ENCODE peak calls at places on chromosomes 16 and 17, in eight cellular contexts. Q is upper lobe of right lung; S is adrenal gland; E is esophagus muscularis mucosa; G is A549; L is CD8-positive, alpha-beta T cell; P is transverse colon; B is pancreas. I is an unnamed sample. For H3K4me1, the result is how much of the 10 kb centered on the place peaks cover.

GRCh38 chr16:67269766-67270165 is 9.6 kb upstream of the PLEKHG4 start:
- DNase-seq in L (no peak), E (no peak), G (no peak), Q (no peak), B (no peak), P (no peak), S (no peak), I (peak)

GRCh38 chr16:4663756-4664465 is 29.5 kb upstream of the NUDT16L1 start:
- DNase-seq in B (peak), L (no peak), E (no peak), Q (peak), S (peak), P (peak), G (no peak), I (no peak)

GRCh38 chr17:40093580-40094201 is 6.7 kb downstream of the NR1D1 start:
- DNase-seq in G (no peak), S (no peak), L (no peak), B (no peak), P (no peak), Q (no peak), E (no peak), I (no peak)

GRCh38 chr17:65914784-65915342 is 277.1 kb downstream of the CEP112 start:
- DNase-seq in B (no peak), P (no peak), Q (no peak), S (no peak), E (no peak), L (no peak), G (no peak), I (no peak)

GRCh38 chr17:67272312-67273050 is 27.5 kb upstream of the HELZ start:
- DNase-seq in B (no peak), L (no peak), S (no peak), P (no peak), Q (no peak), E (no peak), G (peak), I (no peak)

GRCh38 chr16:27642753-27643152 is 92.8 kb downstream of the KATNIP start:
- DNase-seq in B (no peak), Q (no peak), E (no peak), L (no peak), P (no peak), S (no peak), G (peak), I (no peak)

GRCh38 chr17:35931794-35932419 is 1.3 kb upstream of the RDM1 start:
- DNase-seq in B (no peak), G (no peak), S (peak), L (no peak), P (no peak), E (no peak), Q (no peak), I (no peak)

GRCh38 chr17:41917192-41917591 is 1.6 kb downstream of the ACLY start:
- DNase-seq in B (no peak), G (peak), Q (no peak), S (no peak), E (no peak), P (no peak), L (no peak), I (no peak)

GRCh38 chr17:75232786-75233185 is 27.3 kb downstream of the NUP85 start:
- DNase-seq in G (no peak), L (no peak), Q (no peak), S (no peak), E (no peak), B (no peak), P (no peak), I (no peak)

GRCh38 chr17:42843358-42843934 is 934 bp upstream of the AOC2 start:
- DNase-seq in E (no peak), P (no peak), S (peak), G (peak), L (no peak), B (no peak), Q (no peak), I (no peak)

GRCh38 chr16:75541236-75541635 is 5.3 kb upstream of the CHST5 start:
- DNase-seq in B (no peak), L (no peak), P (peak), S (no peak), G (no peak), E (no peak), Q (no peak), I (no peak)

GRCh38 chr17:46082293-46082692 is 83.2 kb downstream of the STH start:
- DNase-seq in E (no peak), P (no peak), Q (no peak), B (no peak), G (no peak), S (no peak), L (no peak), I (no peak)

GRCh38 chr16:80652441-80652840 is 111.6 kb downstream of the DYNLRB2 start:
- DNase-seq in S (no peak), Q (no peak), B (no peak), L (no peak), G (no peak), P (no peak), E (no peak), I (no peak)

GRCh38 chr16:66660422-66661209 is 35.9 kb downstream of the CMTM4 start:
- DNase-seq in P (peak), Q (peak), S (peak), B (peak), E (no peak), G (peak), L (no peak), I (peak)

GRCh38 chr17:61768405-61768804 is 94.9 kb downstream of the BRIP1 start:
- DNase-seq in L (no peak), G (no peak), B (no peak), P (no peak), Q (no peak), E (no peak), S (no peak), I (no peak)

GRCh38 chr16:28218109-28218508 is 6.3 kb upstream of the XPO6 start:
- DNase-seq in P (peak), G (peak), Q (no peak), L (peak), S (peak), E (no peak), B (no peak), I (no peak)

GRCh38 chr17:75049057-75049456 is 2.0 kb downstream of the KCTD2 start:
- DNase-seq in E (no peak), Q (no peak), S (no peak), P (no peak), G (no peak), B (no peak), L (no peak), I (no peak)

GRCh38 chr16:72568502-72568901 is 396.5 kb upstream of the PMFBP1 start:
- DNase-seq in Q (no peak), G (no peak), L (no peak), E (no peak), S (no peak), B (no peak), P (no peak), I (no peak)

GRCh38 chr16:15599303-15600070 is 43.5 kb downstream of the MARF1 start:
- DNase-seq in P (no peak), L (no peak), G (no peak), Q (no peak), S (peak), B (peak), E (no peak), I (no peak)

GRCh38 chr16:67872631-67873434 is at the start of gene EDC4:
- DNase-seq in E (peak), P (peak), B (peak), G (peak), L (peak), Q (peak), S (peak), I (peak)

GRCh38 chr17:56159764-56160394 is 6.6 kb downstream of the ANKFN1 start:
- DNase-seq in L (no peak), Q (no peak), G (no peak), P (no peak), B (no peak), E (no peak), S (no peak), I (no peak)

GRCh38 chr16:87603684-87604571 is 1.6 kb downstream of the JPH3 start:
- DNase-seq in B (no peak), L (no peak), E (no peak), Q (no peak), G (no peak), P (no peak), S (no peak), I (no peak)

GRCh38 chr17:73594025-73594424 is 50.2 kb downstream of the SDK2 start:
- DNase-seq in E (no peak), P (no peak), Q (no peak), B (no peak), L (no peak), G (no peak), S (no peak), I (no peak)

DNA sequence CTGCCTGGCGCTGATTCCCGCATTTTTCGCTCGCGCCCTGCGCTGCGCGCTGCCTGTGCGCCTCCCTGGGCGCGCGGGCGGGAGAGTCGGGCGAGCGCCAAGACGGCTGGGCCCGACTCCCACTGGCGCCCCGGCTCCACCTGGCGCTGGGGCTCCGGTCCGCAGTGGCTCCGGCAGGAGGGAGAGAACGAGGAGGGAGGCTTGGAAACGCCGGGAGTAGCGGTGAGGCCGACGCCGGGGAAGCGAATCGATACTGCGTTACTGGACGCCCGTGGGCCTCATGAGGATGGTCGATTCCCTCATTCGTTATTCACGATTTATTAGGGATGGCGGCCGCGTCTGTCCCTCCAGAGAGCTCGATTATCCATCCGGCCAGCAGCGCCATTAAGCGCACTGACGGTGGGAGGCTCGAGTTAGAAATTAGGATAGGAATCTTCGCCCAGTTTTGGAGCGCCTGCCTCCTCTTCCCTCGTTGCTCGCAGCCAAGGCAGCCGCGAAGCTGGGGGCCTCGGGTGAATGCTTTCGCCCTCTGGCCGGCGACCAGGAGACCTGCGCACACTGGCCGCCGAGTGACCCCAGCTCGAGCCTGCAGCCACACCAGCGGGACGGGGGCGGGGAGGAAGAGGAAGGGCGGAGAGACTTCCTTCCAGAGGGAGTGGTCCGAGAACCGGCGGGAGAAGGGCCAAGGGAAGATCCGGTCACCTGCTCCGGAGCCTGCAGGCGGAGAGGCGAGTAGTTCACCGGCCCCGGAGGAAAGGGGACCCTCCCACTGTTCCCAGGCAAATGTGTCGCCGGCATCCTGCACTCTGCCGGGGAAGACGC is 1.3 kb upstream of the PCGF2 start:
- DNase-seq in Q (peak), L (no peak), E (peak), S (peak), G (peak), P (peak), B (peak), I (peak)
- TF ChIP-seq CTCF in Q (no peak), L (no peak), E (no peak), S (no peak), G (no peak), P (no peak), B (no peak), I (no peak)

GRCh38 chr16:6966925-6967324 is 365.7 kb upstream of the RBFOX1 start:
- DNase-seq in Q (no peak), E (no peak), S (no peak), B (no peak), L (no peak), G (no peak), P (no peak), I (no peak)

GRCh38 chr16:6969594-6969993 is 363.1 kb upstream of the RBFOX1 start:
- DNase-seq in B (no peak), Q (no peak), E (no peak), L (no peak), S (no peak), G (no peak), P (no peak), I (no peak)

GRCh38 chr16:6967796-6968195 is 364.8 kb upstream of the RBFOX1 start:
- DNase-seq in E (no peak), G (no peak), P (no peak), B (no peak), L (no peak), S (no peak), Q (no peak), I (no peak)

GRCh38 chr16:6964679-6965078 is 368.0 kb upstream of the RBFOX1 start:
- DNase-seq in S (no peak), L (no peak), G (no peak), B (no peak), P (no peak), Q (no peak), E (no peak), I (no peak)

GRCh38 chr16:6970171-6970857 is 362.3 kb upstream of the RBFOX1 start:
- DNase-seq in B (no peak), S (no peak), P (no peak), G (no peak), E (no peak), L (no peak), Q (no peak), I (no peak)
- H3K4me1 ChIP-seq in B (under half), S (under half), P (under half), G (under half), E (under half), L (under half), Q (under half), I (under half)

GRCh38 chr17:76382803-76383644 is 1.4 kb upstream of the SPHK1 start:
- DNase-seq in L (peak), B (peak), E (no peak), P (peak), Q (peak), S (peak), G (peak), I (peak)
- TF ChIP-seq CTCF in L (no peak), B (no peak), E (no peak), P (no peak), Q (no peak), S (no peak), G (no peak), I (no peak)

DNA sequence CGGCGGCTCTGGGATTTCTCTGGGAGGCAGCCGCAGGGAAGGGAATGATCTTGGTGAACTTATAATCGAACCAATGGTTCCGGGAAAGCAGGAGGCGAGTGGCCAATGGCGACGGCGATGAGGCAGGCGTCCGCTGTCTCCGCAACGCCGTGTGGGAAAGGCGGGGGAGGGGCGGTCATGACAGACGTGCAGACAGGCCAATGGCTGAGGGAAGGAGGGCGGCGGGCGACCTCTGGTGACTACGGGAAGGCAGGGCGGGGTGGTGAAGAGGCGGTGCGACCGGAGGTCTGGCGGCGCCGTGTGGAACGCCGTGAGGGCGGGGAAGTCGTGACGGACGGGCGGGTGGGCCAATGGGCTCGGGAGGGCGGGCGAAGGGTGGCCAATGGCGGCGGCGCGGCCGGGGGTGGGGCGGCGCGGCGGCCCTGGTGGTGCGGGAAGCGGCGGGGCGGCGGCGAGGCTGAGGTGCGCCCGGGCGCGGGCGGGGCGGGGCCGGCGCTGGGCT is at the start of gene RAB40C:
- DNase-seq in Q (peak), S (peak), G (peak), E (peak), P (peak), L (peak), B (peak), I (peak)
- H3K4me1 ChIP-seq in Q (half or more), S (under half), G (under half), E (half or more), P (half or more), L (under half), B (under half), I (under half)

GRCh38 chr17:2366747-2367494 is 29.6 kb downstream of the SGSM2 start:
- DNase-seq in P (no peak), E (no peak), S (no peak), Q (no peak), B (no peak), G (peak), L (no peak), I (no peak)

GRCh38 chr17:2364132-2365116 is 27.1 kb downstream of the SGSM2 start:
- DNase-seq in E (no peak), S (no peak), G (no peak), P (no peak), B (no peak), Q (peak), L (no peak), I (peak)

GRCh38 chr17:2362881-2363280 is 25.6 kb downstream of the SGSM2 start:
- DNase-seq in Q (no peak), B (no peak), P (no peak), G (no peak), E (no peak), L (no peak), S (no peak), I (no peak)

GRCh38 chr17:2363318-2363717 is 26.0 kb downstream of the SGSM2 start:
- DNase-seq in S (no peak), E (no peak), G (no peak), P (no peak), B (no peak), Q (no peak), L (no peak), I (no peak)

DNA sequence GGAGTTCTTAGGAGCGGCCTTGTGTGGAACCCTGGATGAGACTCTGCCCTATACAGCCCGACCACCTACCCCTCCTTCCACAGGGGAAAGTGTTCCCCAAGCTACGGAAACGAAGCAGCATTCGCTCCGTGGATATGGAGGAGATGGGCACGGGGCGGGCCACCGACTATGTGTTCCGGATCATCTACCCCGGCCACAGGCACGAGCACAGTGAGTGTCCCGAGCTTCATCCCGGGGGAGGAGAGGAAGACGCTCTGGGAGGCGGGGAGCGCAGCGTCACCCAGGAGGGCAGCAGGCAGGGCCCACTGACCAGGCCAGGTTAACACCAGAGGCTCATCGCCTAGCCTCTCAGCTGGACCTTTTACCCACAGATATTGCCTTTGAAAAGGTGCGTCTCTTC is 27.8 kb downstream of the SGSM2 start:
- DNase-seq in P (no peak), B (no peak), G (no peak), S (no peak), L (no peak), Q (no peak), E (no peak), I (peak)
- TF ChIP-seq CTCF in P (no peak), B (no peak), G (no peak), S (no peak), L (no peak), Q (no peak), E (no peak), I (no peak)

GRCh38 chr17:77308768-77309726 is 168.3 kb downstream of the SEC14L1 start:
- DNase-seq in S (peak), Q (peak), P (no peak), E (no peak), L (no peak), B (no peak), G (no peak), I (no peak)
- H3K4me1 ChIP-seq in S (under half), Q (under half), P (half or more), E (under half), L (under half), B (under half), G (half or more), I (under half)

GRCh38 chr16:89246383-89246902 is 28.9 kb downstream of the ZNF778 start:
- DNase-seq in S (no peak), Q (no peak), L (no peak), G (no peak), P (no peak), B (no peak), E (no peak), I (no peak)
- TF ChIP-seq CTCF in S (no peak), Q (no peak), L (no peak), G (no peak), P (no peak), B (no peak), E (no peak), I (no peak)

DNA sequence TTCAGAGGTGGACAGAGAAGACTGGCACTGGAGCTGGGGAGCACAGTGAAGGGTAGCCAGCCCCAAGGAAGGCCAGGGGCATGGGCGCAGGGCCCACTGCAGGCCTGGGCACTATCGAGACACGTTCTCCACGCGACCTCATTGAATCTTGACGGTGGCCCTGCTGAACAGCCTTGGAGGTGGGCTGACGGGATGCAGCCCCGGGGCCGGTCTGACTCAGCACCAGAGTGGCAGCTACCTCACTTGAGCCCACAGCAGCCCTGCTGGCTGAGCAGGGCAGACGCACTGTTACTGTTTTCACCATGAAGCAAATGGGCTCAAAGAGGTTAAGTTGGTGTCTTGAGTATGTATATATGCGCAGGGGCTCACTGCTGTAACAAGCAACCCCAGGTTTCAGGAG is 78.8 kb upstream of the FOXF1 start:
- DNase-seq in L (no peak), G (no peak), E (no peak), Q (no peak), B (no peak), P (no peak), S (no peak), I (no peak)
- H3K4me1 ChIP-seq in L (under half), G (under half), E (half or more), Q (under half), B (under half), P (under half), S (under half), I (under half)

DNA sequence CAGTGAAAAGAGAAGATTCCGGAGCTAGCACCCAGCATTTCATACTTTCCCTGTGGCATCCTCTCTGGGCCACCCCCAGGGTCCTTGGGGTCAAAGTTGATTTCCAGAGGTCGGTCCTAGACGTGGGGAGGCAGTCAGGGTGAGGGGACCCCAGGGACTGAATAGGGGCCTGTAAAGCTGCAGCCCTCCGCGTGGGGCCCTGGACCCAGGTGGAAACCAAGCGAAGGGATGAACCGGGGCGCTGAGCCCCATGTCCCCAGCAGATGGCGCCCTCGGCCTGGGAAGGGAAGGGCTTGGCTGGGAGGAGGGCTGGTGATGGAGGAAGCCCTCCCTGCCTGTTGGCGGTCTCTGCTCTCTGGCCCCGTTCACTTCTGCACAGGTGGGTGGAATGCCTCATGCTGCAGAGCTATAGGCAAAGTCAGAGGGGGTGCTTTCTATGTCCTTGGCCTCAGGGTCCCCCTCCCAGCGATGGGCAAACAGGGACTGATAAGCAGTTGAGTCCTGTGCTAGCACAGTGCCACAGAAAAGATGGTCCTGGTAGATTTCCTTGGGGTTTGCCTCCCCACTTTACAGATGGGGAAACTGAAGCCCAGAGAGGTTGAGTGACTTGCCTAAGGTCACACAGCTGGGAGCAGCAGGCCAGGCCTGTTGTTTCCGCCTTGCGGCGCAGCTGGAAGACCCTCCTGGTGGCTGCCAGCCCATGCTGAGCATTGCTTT is 163.4 kb upstream of the CIBAR2 start:
- DNase-seq in P (peak), Q (peak), G (peak), L (peak), S (peak), E (no peak), B (peak), I (no peak)
- TF ChIP-seq CTCF in P (peak), Q (peak), G (peak), L (peak), S (peak), E (peak), B (peak), I (peak)

I was measured in RWPE2.